ENCODE peak calls at places on chromosomes 13 and 19, in four cellular contexts. X is thoracic aorta, Q is esophagus squamous epithelium, D is fibroblast of lung. F is an unnamed sample.

GRCh38 chr13:111153977-111154332 is 38.8 kb downstream of the ARHGEF7 start:
- DNase-seq in D (no peak), X (no peak), Q (no peak), F (peak; percentile 61)

GRCh38 chr13:29707876-29708543 is 112.5 kb upstream of the SLC7A1 start:
- DNase-seq in Q (no peak), X (no peak), D (peak; percentile 34), F (no peak)

GRCh38 chr19:21843081-21843480 is 7.1 kb upstream of the ZNF43 start:
- DNase-seq in X (no peak), D (no peak), Q (no peak), F (no peak)

GRCh38 chr19:14097532-14098151 is 7.1 kb upstream of the SAMD1 start:
- DNase-seq in D (no peak), Q (no peak), X (no peak), F (no peak)

GRCh38 chr19:48777720-48778119 is 22.4 kb downstream of the FGF21 start:
- DNase-seq in D (no peak), Q (no peak), X (no peak), F (no peak)

GRCh38 chr19:10819124-10820060 is 16.6 kb downstream of the TMED1 start:
- DNase-seq in X (no peak), Q (no peak), D (no peak), F (no peak)

GRCh38 chr19:36719687-36720556 is 32.5 kb downstream of the ZNF567 start:
- DNase-seq in X (no peak), D (peak; percentile 21), Q (no peak), F (no peak)

GRCh38 chr13:29156136-29156535 is 336.0 kb downstream of the MTUS2 start:
- DNase-seq in D (no peak), X (no peak), Q (no peak), F (no peak)

GRCh38 chr13:89966524-89966923 is 1381.0 kb upstream of the MIR17HG start:
- DNase-seq in D (no peak), X (no peak), Q (no peak), F (no peak)

GRCh38 chr13:109251958-109252357 is 534.4 kb downstream of the IRS2 start:
- DNase-seq in D (no peak), X (no peak), Q (no peak), F (no peak)

GRCh38 chr19:7565332-7565731 is 29.8 kb downstream of the PNPLA6 start:
- DNase-seq in Q (no peak), X (no peak), D (no peak), F (no peak)

GRCh38 chr13:65264066-65264465 is 1966.1 kb downstream of the PCDH9 start:
- DNase-seq in D (no peak), X (no peak), Q (no peak), F (no peak)

GRCh38 chr13:71320452-71320851 is 546.6 kb downstream of the DACH1 start:
- DNase-seq in X (no peak), Q (no peak), D (peak; percentile 49), F (no peak)

DNA sequence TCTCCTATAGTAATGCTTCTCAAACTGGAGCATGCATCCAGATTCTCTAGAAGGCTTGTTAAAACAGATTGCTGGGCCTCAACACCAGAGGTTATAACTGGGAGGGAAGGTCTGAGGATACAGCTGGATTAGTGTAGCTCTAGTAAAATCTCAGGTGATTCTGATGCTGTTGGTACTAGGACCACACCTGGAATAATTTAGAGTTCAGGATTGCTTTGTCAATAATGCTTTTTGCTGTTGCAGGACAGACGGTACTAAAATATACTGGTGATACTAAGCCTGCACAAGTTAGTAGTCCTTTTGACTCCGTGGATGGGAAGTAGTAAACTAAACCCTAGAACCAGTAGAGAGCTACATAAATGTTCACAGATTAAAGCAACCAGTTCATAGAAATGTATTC is 258.1 kb upstream of the STARD13 start:
- DNase-seq in D (peak; percentile 38), X (no peak), Q (no peak), F (no peak)
- H3K4me1 ChIP-seq in D (peaks cover 3% of the 10 kb centered on the region), X (peaks cover 31% of the 10 kb centered on the region), Q (peaks cover 32% of the 10 kb centered on the region), F (peaks cover 30% of the 10 kb centered on the region)

GRCh38 chr19:35500611-35501010 is 10.3 kb upstream of the KRTDAP start:
- DNase-seq in D (no peak), Q (no peak), X (no peak), F (no peak)
- H3K4me3 ChIP-seq in D (no peak overlapping the region), Q (no peak overlapping the region), X (no peak overlapping the region), F (no peak overlapping the region)

GRCh38 chr19:17468302-17469091 is 1.8 kb upstream of the SLC27A1 start:
- DNase-seq in Q (no peak), X (no peak), D (no peak), F (peak; percentile 92)
- H3K27ac ChIP-seq in Q (peak overlapping the region; percentile 92), X (peak overlapping the region; percentile 79), D (no peak overlapping the region), F (peak overlapping the region; percentile 97)

GRCh38 chr19:41545547-41545946 is 30.4 kb upstream of the CEACAM21 start:
- DNase-seq in Q (no peak), D (no peak), X (no peak), F (no peak)
- H3K4me1 ChIP-seq in Q (peaks cover 26% of the 10 kb centered on the region), D (no peaks in the 10 kb centered on the region), X (no peaks in the 10 kb centered on the region), F (no peaks in the 10 kb centered on the region)

DNA sequence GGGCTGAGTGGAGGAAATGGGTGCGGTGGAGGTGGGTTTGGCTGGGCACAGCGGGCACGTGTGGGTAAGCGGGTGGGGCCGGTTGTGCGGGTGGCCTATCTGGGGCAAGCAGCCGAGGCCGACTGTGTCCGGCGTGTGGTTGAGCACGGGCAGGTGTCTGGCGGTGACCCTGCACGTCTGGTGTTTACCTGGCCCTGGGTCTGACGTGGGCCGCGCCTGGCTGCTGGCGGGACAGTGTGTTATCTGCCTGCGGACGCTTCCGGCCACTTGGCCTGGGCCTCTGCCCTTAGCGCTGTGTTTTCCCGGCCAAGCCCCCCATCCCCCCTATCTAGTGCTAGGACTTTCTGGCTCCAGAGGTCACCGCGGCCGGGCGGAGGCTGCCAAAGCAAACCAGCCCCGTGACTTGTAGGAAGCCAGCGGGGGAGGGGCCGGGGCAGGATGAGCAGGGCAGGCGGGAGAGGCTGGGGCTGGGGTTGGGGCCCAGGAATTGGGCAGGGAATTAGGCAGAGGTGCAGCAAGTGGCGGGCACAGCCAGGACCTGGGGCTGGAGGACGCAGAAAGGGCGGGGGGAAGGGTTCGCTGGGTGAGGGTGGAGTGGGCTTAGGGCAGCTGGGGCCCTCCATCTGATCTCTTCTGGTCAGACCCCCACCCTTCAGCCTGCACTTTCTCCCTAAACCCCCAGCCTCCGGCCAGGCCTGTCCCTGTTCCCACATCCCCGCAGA is 534 bp upstream of the HPN start:
- DNase-seq in X (peak; percentile 38), D (peak; percentile 53), Q (peak; percentile 48), F (peak; percentile 97)
- H3K4me3 ChIP-seq in X (peak overlapping the region; percentile 65), D (no peak overlapping the region), Q (peak overlapping the region; percentile 27), F (peak overlapping the region; percentile 4)

DNA sequence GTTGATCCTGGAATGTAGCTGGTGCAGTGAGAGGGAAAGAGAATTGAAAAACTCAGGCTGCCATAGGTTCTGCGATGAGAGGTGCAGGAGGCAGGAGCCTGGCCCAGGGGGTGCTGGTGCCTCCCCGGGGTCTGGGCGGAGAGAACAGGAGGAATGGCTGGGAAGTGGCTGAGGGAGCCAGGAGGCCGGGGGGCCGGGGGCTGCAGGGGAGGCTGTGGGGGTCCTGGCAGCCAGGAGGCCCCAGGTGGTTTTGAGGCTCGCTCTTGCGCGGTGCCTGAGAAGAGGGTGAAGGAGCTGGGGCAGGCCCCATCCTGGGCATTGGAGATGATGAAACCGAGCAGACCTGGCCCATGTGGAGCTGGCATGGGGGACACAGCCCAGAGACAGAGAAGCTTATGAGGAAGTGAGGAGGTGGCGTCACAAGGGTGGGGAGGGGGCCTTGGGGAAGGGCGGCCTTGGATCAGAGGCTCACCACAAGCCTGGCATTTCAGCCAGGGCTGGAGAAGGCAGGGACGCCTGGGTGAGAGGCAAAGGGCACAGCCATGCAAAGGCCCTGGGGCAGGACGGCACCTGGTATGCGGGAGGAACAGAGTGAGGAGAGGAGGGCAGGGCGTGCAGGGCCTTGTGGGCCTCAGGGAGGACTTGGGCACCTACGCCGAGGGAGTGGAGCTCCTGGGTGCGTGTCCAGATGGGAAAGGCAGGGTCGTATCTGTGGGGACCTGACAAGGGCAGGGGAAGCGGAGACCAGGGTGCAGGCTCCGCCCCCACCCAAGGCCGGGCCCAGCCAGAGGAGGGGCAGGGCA is 1.3 kb upstream of the TEKTIP1 start:
- DNase-seq in D (no peak), Q (no peak), X (no peak), F (no peak)
- H3K27ac ChIP-seq in D (no peak overlapping the region), Q (peak overlapping the region; percentile 65), X (no peak overlapping the region), F (no peak overlapping the region)

GRCh38 chr13:48241651-48242050 is 8.6 kb downstream of the ITM2B start:
- DNase-seq in Q (no peak), X (no peak), D (no peak), F (no peak)
- H3K4me1 ChIP-seq in Q (peaks cover 100% of the 10 kb centered on the region), X (peaks cover 61% of the 10 kb centered on the region), D (no peaks in the 10 kb centered on the region), F (peaks cover 71% of the 10 kb centered on the region)

GRCh38 chr19:30225615-30226463 is 146.3 kb upstream of the ZNF536 start:
- DNase-seq in X (no peak), Q (no peak), D (no peak), F (no peak)

GRCh38 chr19:30222428-30222873 is 149.7 kb upstream of the ZNF536 start:
- DNase-seq in Q (no peak), D (no peak), X (no peak), F (no peak)

GRCh38 chr19:30222993-30223865 is 149.0 kb upstream of the ZNF536 start:
- DNase-seq in X (no peak), D (no peak), Q (no peak), F (no peak)

GRCh38 chr19:30224689-30225606 is 147.2 kb upstream of the ZNF536 start:
- DNase-seq in D (peak; percentile 9), X (no peak), Q (no peak), F (no peak)

GRCh38 chr19:30223866-30224688 is 148.1 kb upstream of the ZNF536 start:
- DNase-seq in D (no peak), X (no peak), Q (no peak), F (no peak)
- H3K4me3 ChIP-seq in D (no peak overlapping the region), X (no peak overlapping the region), Q (peak overlapping the region; percentile 64), F (no peak overlapping the region)

GRCh38 chr19:44872661-44873060 is 18.4 kb upstream of the TOMM40 start:
- DNase-seq in Q (no peak), D (no peak), X (no peak), F (no peak)

GRCh38 chr19:44867578-44867977 is 21.5 kb downstream of the NECTIN2 start:
- DNase-seq in D (no peak), Q (no peak), X (no peak), F (no peak)

GRCh38 chr19:44866672-44867071 is 20.6 kb downstream of the NECTIN2 start:
- DNase-seq in X (no peak), Q (no peak), D (no peak), F (no peak)

GRCh38 chr19:44871809-44872208 is 19.2 kb upstream of the TOMM40 start:
- DNase-seq in D (no peak), X (no peak), Q (no peak), F (no peak)

DNA sequence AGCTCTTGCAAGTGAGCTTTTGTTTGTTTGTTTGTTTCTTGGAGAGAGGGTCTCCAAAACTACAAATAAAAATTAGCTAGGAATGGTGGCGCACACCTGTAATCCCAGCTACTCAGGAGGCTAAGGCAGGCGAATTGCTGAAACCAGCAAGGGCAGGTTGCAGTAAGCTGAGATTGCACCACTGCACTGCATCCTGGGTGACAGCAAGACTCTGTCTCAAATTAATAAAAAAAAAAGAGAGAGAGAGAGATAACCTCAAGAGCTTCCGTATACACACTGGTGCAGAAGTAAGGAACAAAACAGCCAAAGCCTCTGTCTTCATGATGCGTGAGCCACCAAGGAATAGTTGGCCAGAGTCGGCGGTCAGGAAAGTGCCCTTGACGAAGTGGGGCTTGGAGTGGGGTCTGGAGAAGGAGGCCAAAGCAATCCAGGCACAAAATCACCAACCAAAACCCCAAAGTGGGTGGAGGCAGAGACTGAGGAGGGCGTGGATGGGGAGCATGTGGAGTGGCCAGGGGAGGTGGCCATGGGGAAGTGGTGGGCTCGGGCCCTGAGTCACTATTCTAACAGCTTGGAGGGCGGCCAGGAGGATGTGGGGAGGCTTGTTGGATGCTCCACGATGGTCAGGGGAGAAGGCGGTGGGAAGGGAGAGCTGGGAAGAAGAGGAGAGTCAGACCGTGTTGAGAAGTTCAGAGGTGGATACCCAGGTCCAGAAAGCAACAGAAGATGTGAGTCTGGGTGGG is 21.2 kb upstream of the TOMM40 start:
- DNase-seq in Q (no peak), X (no peak), D (peak; percentile 70), F (no peak)
- H3K27ac ChIP-seq in Q (peak overlapping the region; percentile 63), X (no peak overlapping the region), D (no peak overlapping the region), F (peak overlapping the region; percentile 58)

F was measured in gastrocnemius medialis.